ENCODE peak calls at places on chromosomes 7 and 10, in seven cellular contexts. Q, A, M, E, R, Y and I are unnamed samples.

GRCh38 chr7:522071-522937 is 2.7 kb upstream of the PDGFA start:
- DNase-seq in Q (no peak), M (no peak), R (no peak), E (peak; percentile 70), Y (peak; percentile 32), A (peak; percentile 81), I (no peak)

GRCh38 chr7:108486291-108486966 is 30.2 kb upstream of the NRCAM start:
- DNase-seq in M (no peak), Y (no peak), E (peak; percentile 29), Q (no peak), A (no peak), R (no peak), I (no peak)

GRCh38 chr10:129914960-129915359 is 49.1 kb downstream of the EBF3 start:
- DNase-seq in R (no peak), M (no peak), A (no peak), Y (no peak), Q (no peak), E (no peak), I (no peak)

GRCh38 chr10:113056468-113057021 is 106.5 kb downstream of the TCF7L2 start:
- DNase-seq in E (peak; percentile 53), Y (peak; percentile 84), A (no peak), M (no peak), R (no peak), Q (no peak), I (no peak)

GRCh38 chr7:17622443-17622842 is 317.9 kb downstream of the SNX13 start:
- DNase-seq in A (no peak), R (no peak), Q (no peak), Y (no peak), M (no peak), E (no peak), I (no peak)

GRCh38 chr10:126734015-126734414 is 63.5 kb upstream of the C10orf90 start:
- DNase-seq in Q (no peak), E (peak; percentile 9), M (no peak), A (no peak), R (no peak), Y (peak; percentile 12), I (no peak)

GRCh38 chr10:88978463-88978862 is 12.1 kb upstream of the FAS start:
- DNase-seq in A (no peak), R (no peak), E (no peak), Y (no peak), M (no peak), Q (no peak), I (no peak)

GRCh38 chr10:71757450-71757918 is 15.8 kb downstream of the VSIR start:
- DNase-seq in M (no peak), Y (no peak), E (no peak), Q (peak; percentile 70), A (no peak), R (no peak), I (no peak)

GRCh38 chr7:28102778-28103177 is 77.8 kb downstream of the JAZF1 start:
- DNase-seq in R (no peak), M (peak; percentile 79), Q (no peak), E (peak; percentile 75), A (peak; percentile 47), Y (peak; percentile 85), I (no peak)

GRCh38 chr7:151204383-151205032 is 5.8 kb downstream of the H2BK1 start:
- DNase-seq in Q (peak; percentile 48), E (no peak), M (no peak), A (no peak), R (no peak), Y (no peak), I (no peak)

GRCh38 chr10:16987129-16987670 is 142.4 kb downstream of the CUBN start:
- DNase-seq in Y (peak; percentile 79), R (no peak), A (no peak), M (no peak), Q (no peak), E (peak; percentile 89), I (no peak)

GRCh38 chr7:70091362-70091761 is 493.1 kb downstream of the AUTS2 start:
- DNase-seq in E (no peak), Q (no peak), M (no peak), Y (no peak), R (no peak), A (no peak), I (no peak)